ENCODE peak calls at places on chromosomes 7 and 10, in ten cellular contexts. One of them, this sample, is unnamed.

GRCh38 chr7:32587431-32587948 is 92.2 kb downstream of the AVL9 start:
- DNase-seq in non-pigmented ciliary epithelial cell: peak
- DNase-seq in T-helper 22 cell: no peak
- DNase-seq in fibroblast of pulmonary artery: peak
- DNase-seq in astrocyte of the hippocampus: peak
- DNase-seq in effector CD4-positive, alpha-beta T cell: no peak
- DNase-seq in RCC 7860: peak
- DNase-seq in aorta: no peak
- DNase-seq in activated CD4-positive, alpha-beta T cell treated with anti-CD3 and anti-CD28 coated beads, Interleukin-2, amount 50 U/mL, for 48 hours: no peak
- DNase-seq in memory B cell: no peak
- DNase-seq in this sample: peak

GRCh38 chr10:133279266-133279960 is 2.7 kb upstream of the ADAM8 start:
- DNase-seq in non-pigmented ciliary epithelial cell: no peak
- DNase-seq in T-helper 22 cell: no peak
- DNase-seq in fibroblast of pulmonary artery: no peak
- DNase-seq in astrocyte of the hippocampus: no peak
- DNase-seq in effector CD4-positive, alpha-beta T cell: no peak
- DNase-seq in RCC 7860: no peak
- DNase-seq in aorta: no peak
- DNase-seq in activated CD4-positive, alpha-beta T cell treated with anti-CD3 and anti-CD28 coated beads, Interleukin-2, amount 50 U/mL, for 48 hours: no peak
- DNase-seq in memory B cell: no peak
- DNase-seq in this sample: no peak

GRCh38 chr7:135277161-135277560 is 43.5 kb downstream of the STRA8 start:
- DNase-seq in non-pigmented ciliary epithelial cell: no peak
- DNase-seq in T-helper 22 cell: no peak
- DNase-seq in fibroblast of pulmonary artery: no peak
- DNase-seq in astrocyte of the hippocampus: no peak
- DNase-seq in effector CD4-positive, alpha-beta T cell: no peak
- DNase-seq in RCC 7860: no peak
- DNase-seq in aorta: no peak
- DNase-seq in activated CD4-positive, alpha-beta T cell treated with anti-CD3 and anti-CD28 coated beads, Interleukin-2, amount 50 U/mL, for 48 hours: no peak
- DNase-seq in memory B cell: no peak
- DNase-seq in this sample: no peak

GRCh38 chr10:114420811-114421485 is 16.6 kb upstream of the AFAP1L2 start:
- DNase-seq in non-pigmented ciliary epithelial cell: no peak
- DNase-seq in T-helper 22 cell: no peak
- DNase-seq in fibroblast of pulmonary artery: no peak
- DNase-seq in astrocyte of the hippocampus: peak
- DNase-seq in effector CD4-positive, alpha-beta T cell: no peak
- DNase-seq in RCC 7860: no peak
- DNase-seq in aorta: no peak
- DNase-seq in activated CD4-positive, alpha-beta T cell treated with anti-CD3 and anti-CD28 coated beads, Interleukin-2, amount 50 U/mL, for 48 hours: no peak
- DNase-seq in memory B cell: no peak
- DNase-seq in this sample: no peak

GRCh38 chr10:132805599-132805998 is 19.7 kb upstream of the NKX6-2 start:
- DNase-seq in non-pigmented ciliary epithelial cell: no peak
- DNase-seq in T-helper 22 cell: no peak
- DNase-seq in fibroblast of pulmonary artery: no peak
- DNase-seq in astrocyte of the hippocampus: no peak
- DNase-seq in effector CD4-positive, alpha-beta T cell: no peak
- DNase-seq in RCC 7860: no peak
- DNase-seq in aorta: peak
- DNase-seq in activated CD4-positive, alpha-beta T cell treated with anti-CD3 and anti-CD28 coated beads, Interleukin-2, amount 50 U/mL, for 48 hours: no peak
- DNase-seq in memory B cell: no peak
- DNase-seq in this sample: no peak

GRCh38 chr10:77566228-77566627 is 71.4 kb downstream of the KCNMA1 start:
- DNase-seq in non-pigmented ciliary epithelial cell: no peak
- DNase-seq in T-helper 22 cell: no peak
- DNase-seq in fibroblast of pulmonary artery: no peak
- DNase-seq in astrocyte of the hippocampus: peak
- DNase-seq in effector CD4-positive, alpha-beta T cell: no peak
- DNase-seq in RCC 7860: no peak
- DNase-seq in aorta: no peak
- DNase-seq in activated CD4-positive, alpha-beta T cell treated with anti-CD3 and anti-CD28 coated beads, Interleukin-2, amount 50 U/mL, for 48 hours: no peak
- DNase-seq in memory B cell: no peak
- DNase-seq in this sample: peak

GRCh38 chr10:108566216-108567107 is 1356.8 kb downstream of the XPNPEP1 start:
- DNase-seq in non-pigmented ciliary epithelial cell: no peak
- DNase-seq in T-helper 22 cell: no peak
- DNase-seq in fibroblast of pulmonary artery: no peak
- DNase-seq in astrocyte of the hippocampus: no peak
- DNase-seq in effector CD4-positive, alpha-beta T cell: no peak
- DNase-seq in RCC 7860: no peak
- DNase-seq in aorta: no peak
- DNase-seq in activated CD4-positive, alpha-beta T cell treated with anti-CD3 and anti-CD28 coated beads, Interleukin-2, amount 50 U/mL, for 48 hours: no peak
- DNase-seq in memory B cell: no peak
- DNase-seq in this sample: no peak

GRCh38 chr10:75137533-75138438 is 26.3 kb downstream of the SAMD8 start:
- DNase-seq in non-pigmented ciliary epithelial cell: no peak
- DNase-seq in T-helper 22 cell: no peak
- DNase-seq in fibroblast of pulmonary artery: no peak
- DNase-seq in astrocyte of the hippocampus: peak
- DNase-seq in effector CD4-positive, alpha-beta T cell: no peak
- DNase-seq in RCC 7860: peak
- DNase-seq in aorta: no peak
- DNase-seq in activated CD4-positive, alpha-beta T cell treated with anti-CD3 and anti-CD28 coated beads, Interleukin-2, amount 50 U/mL, for 48 hours: peak
- DNase-seq in memory B cell: no peak
- DNase-seq in this sample: peak

GRCh38 chr10:111879964-111880363 is 303.6 kb downstream of the GPAM start:
- DNase-seq in non-pigmented ciliary epithelial cell: no peak
- DNase-seq in T-helper 22 cell: no peak
- DNase-seq in fibroblast of pulmonary artery: no peak
- DNase-seq in astrocyte of the hippocampus: no peak
- DNase-seq in effector CD4-positive, alpha-beta T cell: no peak
- DNase-seq in RCC 7860: no peak
- DNase-seq in aorta: no peak
- DNase-seq in activated CD4-positive, alpha-beta T cell treated with anti-CD3 and anti-CD28 coated beads, Interleukin-2, amount 50 U/mL, for 48 hours: no peak
- DNase-seq in memory B cell: no peak
- DNase-seq in this sample: peak

GRCh38 chr10:103095005-103095404 is 98.1 kb downstream of the NT5C2 start:
- DNase-seq in non-pigmented ciliary epithelial cell: no peak
- DNase-seq in T-helper 22 cell: no peak
- DNase-seq in fibroblast of pulmonary artery: no peak
- DNase-seq in astrocyte of the hippocampus: no peak
- DNase-seq in effector CD4-positive, alpha-beta T cell: no peak
- DNase-seq in RCC 7860: no peak
- DNase-seq in aorta: no peak
- DNase-seq in activated CD4-positive, alpha-beta T cell treated with anti-CD3 and anti-CD28 coated beads, Interleukin-2, amount 50 U/mL, for 48 hours: no peak
- DNase-seq in memory B cell: no peak
- DNase-seq in this sample: no peak

GRCh38 chr10:3398825-3399646 is 226.5 kb upstream of the PITRM1 start:
- DNase-seq in non-pigmented ciliary epithelial cell: no peak
- DNase-seq in T-helper 22 cell: no peak
- DNase-seq in fibroblast of pulmonary artery: peak
- DNase-seq in astrocyte of the hippocampus: no peak
- DNase-seq in effector CD4-positive, alpha-beta T cell: no peak
- DNase-seq in RCC 7860: no peak
- DNase-seq in aorta: no peak
- DNase-seq in activated CD4-positive, alpha-beta T cell treated with anti-CD3 and anti-CD28 coated beads, Interleukin-2, amount 50 U/mL, for 48 hours: no peak
- DNase-seq in memory B cell: no peak
- DNase-seq in this sample: no peak

GRCh38 chr10:43691503-43691902 is 42.8 kb upstream of the ZNF32 start:
- DNase-seq in non-pigmented ciliary epithelial cell: no peak
- DNase-seq in T-helper 22 cell: no peak
- DNase-seq in fibroblast of pulmonary artery: peak
- DNase-seq in astrocyte of the hippocampus: peak
- DNase-seq in effector CD4-positive, alpha-beta T cell: no peak
- DNase-seq in RCC 7860: no peak
- DNase-seq in aorta: peak
- DNase-seq in activated CD4-positive, alpha-beta T cell treated with anti-CD3 and anti-CD28 coated beads, Interleukin-2, amount 50 U/mL, for 48 hours: no peak
- DNase-seq in memory B cell: no peak
- DNase-seq in this sample: no peak

GRCh38 chr7:68789597-68789996 is 808.7 kb upstream of the AUTS2 start:
- DNase-seq in non-pigmented ciliary epithelial cell: no peak
- DNase-seq in T-helper 22 cell: no peak
- DNase-seq in fibroblast of pulmonary artery: no peak
- DNase-seq in astrocyte of the hippocampus: no peak
- DNase-seq in effector CD4-positive, alpha-beta T cell: no peak
- DNase-seq in RCC 7860: no peak
- DNase-seq in aorta: no peak
- DNase-seq in activated CD4-positive, alpha-beta T cell treated with anti-CD3 and anti-CD28 coated beads, Interleukin-2, amount 50 U/mL, for 48 hours: no peak
- DNase-seq in memory B cell: no peak
- DNase-seq in this sample: no peak

GRCh38 chr7:24722386-24723177 is 34.7 kb downstream of the GSDME start:
- DNase-seq in non-pigmented ciliary epithelial cell: no peak
- DNase-seq in T-helper 22 cell: no peak
- DNase-seq in fibroblast of pulmonary artery: peak
- DNase-seq in astrocyte of the hippocampus: peak
- DNase-seq in effector CD4-positive, alpha-beta T cell: no peak
- DNase-seq in RCC 7860: no peak
- DNase-seq in aorta: no peak
- DNase-seq in activated CD4-positive, alpha-beta T cell treated with anti-CD3 and anti-CD28 coated beads, Interleukin-2, amount 50 U/mL, for 48 hours: no peak
- DNase-seq in memory B cell: no peak
- DNase-seq in this sample: peak

GRCh38 chr10:120705306-120705705 is 145.9 kb upstream of the WDR11 start:
- DNase-seq in non-pigmented ciliary epithelial cell: no peak
- DNase-seq in T-helper 22 cell: no peak
- DNase-seq in fibroblast of pulmonary artery: no peak
- DNase-seq in astrocyte of the hippocampus: no peak
- DNase-seq in effector CD4-positive, alpha-beta T cell: no peak
- DNase-seq in RCC 7860: no peak
- DNase-seq in aorta: no peak
- DNase-seq in activated CD4-positive, alpha-beta T cell treated with anti-CD3 and anti-CD28 coated beads, Interleukin-2, amount 50 U/mL, for 48 hours: no peak
- DNase-seq in memory B cell: no peak
- DNase-seq in this sample: no peak

GRCh38 chr7:147556317-147556716 is 1034.2 kb upstream of the C7orf33 start:
- DNase-seq in non-pigmented ciliary epithelial cell: no peak
- DNase-seq in T-helper 22 cell: no peak
- DNase-seq in fibroblast of pulmonary artery: no peak
- DNase-seq in astrocyte of the hippocampus: no peak
- DNase-seq in effector CD4-positive, alpha-beta T cell: no peak
- DNase-seq in RCC 7860: no peak
- DNase-seq in aorta: no peak
- DNase-seq in activated CD4-positive, alpha-beta T cell treated with anti-CD3 and anti-CD28 coated beads, Interleukin-2, amount 50 U/mL, for 48 hours: no peak
- DNase-seq in memory B cell: no peak
- DNase-seq in this sample: no peak

GRCh38 chr10:29304259-29305030 is 15.6 kb downstream of the LYZL1 start:
- DNase-seq in non-pigmented ciliary epithelial cell: peak
- DNase-seq in T-helper 22 cell: no peak
- DNase-seq in fibroblast of pulmonary artery: peak
- DNase-seq in astrocyte of the hippocampus: peak
- DNase-seq in effector CD4-positive, alpha-beta T cell: no peak
- DNase-seq in RCC 7860: peak
- DNase-seq in aorta: no peak
- DNase-seq in activated CD4-positive, alpha-beta T cell treated with anti-CD3 and anti-CD28 coated beads, Interleukin-2, amount 50 U/mL, for 48 hours: peak
- DNase-seq in memory B cell: peak
- DNase-seq in this sample: peak

GRCh38 chr7:13603661-13604060 is 385.8 kb downstream of the ETV1 start:
- DNase-seq in non-pigmented ciliary epithelial cell: peak
- DNase-seq in T-helper 22 cell: no peak
- DNase-seq in fibroblast of pulmonary artery: no peak
- DNase-seq in astrocyte of the hippocampus: peak
- DNase-seq in effector CD4-positive, alpha-beta T cell: no peak
- DNase-seq in RCC 7860: peak
- DNase-seq in aorta: no peak
- DNase-seq in activated CD4-positive, alpha-beta T cell treated with anti-CD3 and anti-CD28 coated beads, Interleukin-2, amount 50 U/mL, for 48 hours: no peak
- DNase-seq in memory B cell: no peak
- DNase-seq in this sample: no peak

GRCh38 chr7:139112316-139112715 is 2.8 kb upstream of the ZC3HAV1 start:
- DNase-seq in non-pigmented ciliary epithelial cell: no peak
- DNase-seq in T-helper 22 cell: no peak
- DNase-seq in fibroblast of pulmonary artery: no peak
- DNase-seq in astrocyte of the hippocampus: no peak
- DNase-seq in effector CD4-positive, alpha-beta T cell: no peak
- DNase-seq in RCC 7860: no peak
- DNase-seq in aorta: no peak
- DNase-seq in activated CD4-positive, alpha-beta T cell treated with anti-CD3 and anti-CD28 coated beads, Interleukin-2, amount 50 U/mL, for 48 hours: no peak
- DNase-seq in memory B cell: no peak
- DNase-seq in this sample: no peak

GRCh38 chr7:124284937-124285336 is 252.1 kb upstream of the TMEM229A start:
- DNase-seq in non-pigmented ciliary epithelial cell: no peak
- DNase-seq in T-helper 22 cell: no peak
- DNase-seq in fibroblast of pulmonary artery: no peak
- DNase-seq in astrocyte of the hippocampus: no peak
- DNase-seq in effector CD4-positive, alpha-beta T cell: no peak
- DNase-seq in RCC 7860: no peak
- DNase-seq in aorta: no peak
- DNase-seq in activated CD4-positive, alpha-beta T cell treated with anti-CD3 and anti-CD28 coated beads, Interleukin-2, amount 50 U/mL, for 48 hours: no peak
- DNase-seq in memory B cell: no peak
- DNase-seq in this sample: no peak

GRCh38 chr7:15368653-15369052 is 193.2 kb downstream of the AGMO start:
- DNase-seq in non-pigmented ciliary epithelial cell: no peak
- DNase-seq in T-helper 22 cell: no peak
- DNase-seq in fibroblast of pulmonary artery: no peak
- DNase-seq in astrocyte of the hippocampus: no peak
- DNase-seq in effector CD4-positive, alpha-beta T cell: no peak
- DNase-seq in RCC 7860: no peak
- DNase-seq in aorta: no peak
- DNase-seq in activated CD4-positive, alpha-beta T cell treated with anti-CD3 and anti-CD28 coated beads, Interleukin-2, amount 50 U/mL, for 48 hours: no peak
- DNase-seq in memory B cell: no peak
- DNase-seq in this sample: no peak

GRCh38 chr7:73448609-73449008 is 15.0 kb downstream of the FZD9 start:
- DNase-seq in non-pigmented ciliary epithelial cell: no peak
- DNase-seq in T-helper 22 cell: no peak
- DNase-seq in fibroblast of pulmonary artery: no peak
- DNase-seq in astrocyte of the hippocampus: no peak
- DNase-seq in effector CD4-positive, alpha-beta T cell: no peak
- DNase-seq in RCC 7860: no peak
- DNase-seq in aorta: no peak
- DNase-seq in activated CD4-positive, alpha-beta T cell treated with anti-CD3 and anti-CD28 coated beads, Interleukin-2, amount 50 U/mL, for 48 hours: no peak
- DNase-seq in memory B cell: no peak
- DNase-seq in this sample: no peak

GRCh38 chr10:103231047-103231551 is 14.6 kb upstream of the RPEL1 start:
- DNase-seq in non-pigmented ciliary epithelial cell: peak
- DNase-seq in T-helper 22 cell: no peak
- DNase-seq in fibroblast of pulmonary artery: peak
- DNase-seq in astrocyte of the hippocampus: peak
- DNase-seq in effector CD4-positive, alpha-beta T cell: no peak
- DNase-seq in RCC 7860: peak
- DNase-seq in aorta: no peak
- DNase-seq in activated CD4-positive, alpha-beta T cell treated with anti-CD3 and anti-CD28 coated beads, Interleukin-2, amount 50 U/mL, for 48 hours: no peak
- DNase-seq in memory B cell: no peak
- DNase-seq in this sample: peak

GRCh38 chr7:154416714-154417113 is 364.5 kb downstream of the DPP6 start:
- DNase-seq in non-pigmented ciliary epithelial cell: no peak
- DNase-seq in T-helper 22 cell: no peak
- DNase-seq in fibroblast of pulmonary artery: no peak
- DNase-seq in astrocyte of the hippocampus: no peak
- DNase-seq in effector CD4-positive, alpha-beta T cell: no peak
- DNase-seq in RCC 7860: no peak
- DNase-seq in aorta: no peak
- DNase-seq in activated CD4-positive, alpha-beta T cell treated with anti-CD3 and anti-CD28 coated beads, Interleukin-2, amount 50 U/mL, for 48 hours: no peak
- DNase-seq in memory B cell: no peak
- DNase-seq in this sample: no peak

GRCh38 chr10:30433286-30433778 is 652 bp upstream of the MAP3K8 start:
- DNase-seq in non-pigmented ciliary epithelial cell: no peak
- DNase-seq in T-helper 22 cell: no peak
- DNase-seq in fibroblast of pulmonary artery: peak
- DNase-seq in astrocyte of the hippocampus: peak
- DNase-seq in effector CD4-positive, alpha-beta T cell: no peak
- DNase-seq in RCC 7860: peak
- DNase-seq in aorta: peak
- DNase-seq in activated CD4-positive, alpha-beta T cell treated with anti-CD3 and anti-CD28 coated beads, Interleukin-2, amount 50 U/mL, for 48 hours: peak
- DNase-seq in memory B cell: peak
- DNase-seq in this sample: peak

GRCh38 chr7:139937685-139938084 is 108.6 kb downstream of the TBXAS1 start:
- DNase-seq in non-pigmented ciliary epithelial cell: no peak
- DNase-seq in T-helper 22 cell: no peak
- DNase-seq in fibroblast of pulmonary artery: no peak
- DNase-seq in astrocyte of the hippocampus: no peak
- DNase-seq in effector CD4-positive, alpha-beta T cell: no peak
- DNase-seq in RCC 7860: no peak
- DNase-seq in aorta: peak
- DNase-seq in activated CD4-positive, alpha-beta T cell treated with anti-CD3 and anti-CD28 coated beads, Interleukin-2, amount 50 U/mL, for 48 hours: no peak
- DNase-seq in memory B cell: no peak
- DNase-seq in this sample: no peak

GRCh38 chr10:124660404-124661125 is 83.6 kb downstream of the FAM53B start:
- DNase-seq in non-pigmented ciliary epithelial cell: no peak
- DNase-seq in T-helper 22 cell: no peak
- DNase-seq in fibroblast of pulmonary artery: no peak
- DNase-seq in astrocyte of the hippocampus: no peak
- DNase-seq in effector CD4-positive, alpha-beta T cell: no peak
- DNase-seq in RCC 7860: no peak
- DNase-seq in aorta: no peak
- DNase-seq in activated CD4-positive, alpha-beta T cell treated with anti-CD3 and anti-CD28 coated beads, Interleukin-2, amount 50 U/mL, for 48 hours: no peak
- DNase-seq in memory B cell: no peak
- DNase-seq in this sample: no peak

GRCh38 chr7:44104880-44105771 is 981 bp downstream of the AEBP1 start:
- DNase-seq in non-pigmented ciliary epithelial cell: no peak
- DNase-seq in T-helper 22 cell: no peak
- DNase-seq in fibroblast of pulmonary artery: peak
- DNase-seq in astrocyte of the hippocampus: peak
- DNase-seq in effector CD4-positive, alpha-beta T cell: no peak
- DNase-seq in RCC 7860: peak
- DNase-seq in aorta: peak
- DNase-seq in activated CD4-positive, alpha-beta T cell treated with anti-CD3 and anti-CD28 coated beads, Interleukin-2, amount 50 U/mL, for 48 hours: no peak
- DNase-seq in memory B cell: no peak
- DNase-seq in this sample: peak